ENCODE peak calls at places on chromosomes 4 and X, in five cellular contexts. Q, A, J, Y and H are unnamed samples.

GRCh38 chr4:7679431-7679830 is 244.7 kb upstream of the PSAPL1 start:
- DNase-seq in Y (no peak), A (no peak), J (no peak), Q (no peak), H (no peak)

GRCh38 chrX:120000490-120001246 is 57.1 kb upstream of the NKAP start:
- DNase-seq in J (no peak), Q (peak), Y (no peak), A (no peak), H (no peak)

GRCh38 chr4:97367878-97368277 is 775.4 kb downstream of the STPG2 start:
- DNase-seq in J (no peak), Q (peak), Y (peak), A (peak), H (peak)

GRCh38 chr4:7649741-7650531 is 215.2 kb upstream of the PSAPL1 start:
- DNase-seq in J (no peak), A (no peak), Y (peak), Q (peak), H (peak)

GRCh38 chr4:42425146-42426065 is 28.1 kb downstream of the SHISA3 start:
- DNase-seq in Q (no peak), A (no peak), J (no peak), Y (no peak), H (no peak)

GRCh38 chr4:7680731-7681130 is 246.0 kb upstream of the PSAPL1 start:
- DNase-seq in Q (no peak), Y (no peak), A (no peak), J (no peak), H (no peak)

GRCh38 chrX:94961730-94962129 is 1287.7 kb downstream of the FAM133A start:
- DNase-seq in A (no peak), J (no peak), Q (no peak), Y (no peak), H (no peak)

GRCh38 chr4:124409044-124409443 is 303.5 kb downstream of the ANKRD50 start:
- DNase-seq in A (no peak), J (no peak), Q (peak), Y (peak), H (no peak)

GRCh38 chr4:119682080-119682479 is 53.5 kb upstream of the PDE5A start:
- DNase-seq in J (no peak), Y (no peak), A (no peak), Q (peak), H (no peak)

GRCh38 chr4:88969271-88969670 is 87.7 kb downstream of the FAM13A start:
- DNase-seq in Y (no peak), J (no peak), Q (no peak), A (no peak), H (no peak)

GRCh38 chr4:142960134-142960533 is 114.0 kb upstream of the INPP4B start:
- DNase-seq in A (no peak), Q (peak), Y (no peak), J (no peak), H (no peak)

GRCh38 chrX:44314259-44314734 is 29.2 kb downstream of the EFHC2 start:
- DNase-seq in Q (peak), Y (peak), J (no peak), A (peak), H (no peak)

GRCh38 chrX:97628326-97628725 is 744.6 kb downstream of the RPA4 start:
- DNase-seq in J (no peak), Q (no peak), Y (no peak), A (no peak), H (no peak)

GRCh38 chr4:73776363-73776762 is 36.0 kb downstream of the CXCL8 start:
- DNase-seq in A (peak), Y (peak), J (no peak), Q (peak), H (peak)

GRCh38 chr4:33715996-33716395 is 2528.3 kb downstream of the ARAP2 start:
- DNase-seq in A (no peak), Q (peak), Y (peak), J (no peak), H (peak)

GRCh38 chrX:10795721-10796120 is 175.3 kb upstream of the MID1 start:
- DNase-seq in A (no peak), Q (peak), J (no peak), Y (peak), H (no peak)

GRCh38 chr4:157898836-157899605 is 273.8 kb downstream of the GASK1B start:
- DNase-seq in J (no peak), Y (peak), Q (peak), A (no peak), H (no peak)

GRCh38 chr4:159248383-159249178 is 145.7 kb downstream of the RAPGEF2 start:
- DNase-seq in A (no peak), Y (peak), Q (peak), J (no peak), H (peak)

GRCh38 chr4:78862314-78862737 is 76.9 kb downstream of the PAQR3 start:
- DNase-seq in Q (no peak), Y (no peak), A (no peak), J (no peak), H (no peak)

GRCh38 chrX:150959557-150959956 is 23.6 kb upstream of the HMGB3 start:
- DNase-seq in Q (no peak), Y (no peak), A (no peak), J (no peak), H (no peak)

GRCh38 chr4:1771555-1772305 is 21.4 kb upstream of the FGFR3 start:
- DNase-seq in Y (no peak), Q (no peak), J (no peak), A (no peak), H (no peak)

GRCh38 chr4:37561803-37562207 is 124.4 kb downstream of the RELL1 start:
- DNase-seq in Q (peak), A (peak), J (no peak), Y (peak), H (no peak)

GRCh38 chrX:115337735-115338134 is 48.2 kb downstream of the LUZP4 start:
- DNase-seq in Q (peak), A (no peak), J (no peak), Y (peak), H (no peak)

GRCh38 chr4:14857475-14857874 is 144.8 kb upstream of the CPEB2 start:
- DNase-seq in Y (no peak), J (no peak), A (no peak), Q (no peak), H (no peak)

GRCh38 chrX:139933904-139934303 is 1.1 kb upstream of the ATP11C start:
- DNase-seq in Q (no peak), Y (no peak), J (no peak), A (no peak), H (no peak)

GRCh38 chr4:102438396-102438795 is 62.8 kb upstream of the NFKB1 start:
- DNase-seq in A (no peak), Y (no peak), Q (peak), J (no peak), H (no peak)

GRCh38 chr4:10223782-10224181 is 107.2 kb upstream of the WDR1 start:
- DNase-seq in J (no peak), Q (no peak), Y (no peak), A (no peak), H (no peak)

GRCh38 chrX:11273544-11273943 is 19.7 kb upstream of the AMELX start:
- DNase-seq in A (no peak), J (no peak), Y (peak), Q (peak), H (no peak)

GRCh38 chr4:10605746-10606482 is 78.7 kb downstream of the CLNK start:
- DNase-seq in Q (peak), Y (peak), J (no peak), A (peak), H (no peak)

GRCh38 chr4:5996641-5997040 is 21.6 kb downstream of the C4orf50 start:
- DNase-seq in J (peak), Y (no peak), A (no peak), Q (no peak), H (no peak)

GRCh38 chr4:6746721-6747689 is 31.0 kb downstream of the BLOC1S4 start:
- DNase-seq in J (no peak), Q (peak), A (peak), Y (peak), H (no peak)

GRCh38 chrX:142076633-142077032 is 128.5 kb downstream of the MAGEC2 start:
- DNase-seq in J (no peak), Q (no peak), A (no peak), Y (no peak), H (no peak)

GRCh38 chrX:126552313-126553022 is at the start of gene DCAF12L1:
- DNase-seq in Y (no peak), Q (no peak), A (no peak), J (no peak), H (no peak)

GRCh38 chr4:153517159-153517558 is 51.0 kb downstream of the TMEM131L start:
- DNase-seq in Y (no peak), J (no peak), Q (no peak), A (no peak), H (no peak)

GRCh38 chr4:152259866-152260265 is 276.0 kb downstream of the FBXW7 start:
- DNase-seq in J (no peak), A (no peak), Y (peak), Q (peak), H (no peak)

GRCh38 chr4:140056015-140056414 is 98.0 kb downstream of the MAML3 start:
- DNase-seq in Q (no peak), Y (no peak), J (no peak), A (no peak), H (no peak)

GRCh38 chrX:153971124-153971631 is 440 bp downstream of the HCFC1 start:
- DNase-seq in J (peak), Y (peak), A (peak), Q (peak), H (peak)